ENCODE peak calls at places on chromosomes 12 and 14, in five cellular contexts. U is foreskin fibroblast, T is neuronal stem cell, O is mammary epithelial cell, P is transverse colon. J is an unnamed sample.

GRCh38 chr12:119308743-119309456 is 25.6 kb upstream of the CCDC60 start:
- DNase-seq in U (no peak), T (peak), O (no peak), P (no peak), J (no peak)

GRCh38 chr14:33515441-33515840 is 435.4 kb downstream of the EGLN3 start:
- DNase-seq in U (no peak), T (no peak), O (no peak), P (no peak), J (no peak)

GRCh38 chr14:54589076-54589475 is 22.1 kb downstream of the SAMD4A start:
- DNase-seq in U (peak), T (no peak), O (peak), P (no peak), J (peak)

GRCh38 chr12:32343496-32343895 is 55.9 kb upstream of the FGD4 start:
- DNase-seq in U (no peak), T (no peak), O (no peak), P (no peak), J (no peak)

GRCh38 chr12:131896811-131897270 is 2.4 kb downstream of the ULK1 start:
- DNase-seq in U (no peak), T (no peak), O (no peak), P (no peak), J (no peak)

GRCh38 chr14:94330857-94331256 is 7.7 kb upstream of the SERPINA6 start:
- DNase-seq in U (no peak), T (no peak), O (peak), P (no peak), J (no peak)

GRCh38 chr14:50345891-50346422 is 33.8 kb downstream of the DMAC2L start:
- DNase-seq in U (no peak), T (no peak), O (no peak), P (no peak), J (no peak)

GRCh38 chr14:33848706-33849454 is 102.0 kb downstream of the EGLN3 start:
- DNase-seq in U (peak), T (peak), O (peak), P (peak), J (peak)

GRCh38 chr14:35687335-35687939 is 121.7 kb downstream of the RALGAPA1 start:
- DNase-seq in U (peak), T (peak), O (peak), P (peak), J (peak)

GRCh38 chr12:116053479-116054195 is 223.9 kb downstream of the MED13L start:
- DNase-seq in U (peak), T (no peak), O (peak), P (peak), J (peak)

GRCh38 chr14:73777420-73777819 is 63.2 kb upstream of the PNMA1 start:
- DNase-seq in U (no peak), T (no peak), O (no peak), P (no peak), J (no peak)

GRCh38 chr14:56150645-56151345 is 32.6 kb downstream of the PELI2 start:
- DNase-seq in U (no peak), T (no peak), O (no peak), P (no peak), J (no peak)

DNA sequence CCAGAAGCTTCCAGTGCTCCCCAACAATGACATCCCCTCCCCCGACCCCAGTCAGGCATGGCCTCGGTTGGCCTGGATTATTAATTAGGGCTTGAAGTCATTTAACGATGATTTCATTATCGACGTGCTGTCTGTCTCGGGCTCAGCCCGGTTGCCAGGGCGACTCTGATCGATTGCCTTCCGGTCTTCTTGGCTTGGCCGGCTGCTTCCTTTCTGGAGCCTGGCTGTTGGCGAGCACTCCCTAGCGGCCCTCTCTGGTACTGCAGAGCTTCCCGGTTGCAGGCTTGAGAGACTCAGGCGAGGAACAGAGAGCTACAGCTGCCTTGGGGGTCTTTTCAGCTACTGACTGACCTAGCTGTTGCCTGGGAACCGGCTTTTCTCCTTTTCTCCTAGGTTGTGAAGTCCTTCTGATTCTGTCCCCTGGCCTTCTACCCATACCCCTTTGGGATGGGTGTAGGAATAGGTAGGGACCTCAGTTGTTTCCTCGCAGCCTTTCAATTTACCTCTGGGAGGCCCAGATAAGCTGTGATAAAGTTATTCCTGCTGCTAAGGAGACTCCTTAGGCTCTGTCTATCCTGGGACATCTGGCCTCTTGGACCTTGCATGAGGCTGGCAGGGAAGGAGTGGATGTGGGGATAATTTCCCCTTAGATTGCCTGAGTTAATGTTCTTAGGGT is 5.5 kb upstream of the CISTR start:
- DNase-seq in U (peak), T (peak), O (peak), P (peak), J (peak)
- H3K4me3 ChIP-seq in U (no peak), T (peak), O (no peak), P (no peak), J (no peak)

GRCh38 chr14:32422440-32422839 is 93.3 kb downstream of the AKAP6 start:
- DNase-seq in U (no peak), T (no peak), O (no peak), P (no peak), J (no peak)
- H3K4me3 ChIP-seq in U (no peak), T (no peak), O (no peak), P (no peak), J (no peak)

GRCh38 chr12:49901986-49902385 is 1.7 kb downstream of the FAIM2 start:
- DNase-seq in U (no peak), T (no peak), O (no peak), P (no peak), J (no peak)
- H3K4me3 ChIP-seq in U (no peak), T (no peak), O (no peak), P (no peak), J (no peak)

GRCh38 chr12:125005652-125006051 is 12.2 kb downstream of the BRI3BP start:
- DNase-seq in U (no peak), T (no peak), O (no peak), P (no peak), J (no peak)
- H3K4me3 ChIP-seq in U (no peak), T (no peak), O (no peak), P (no peak), J (no peak)

GRCh38 chr12:126791122-126791521 is 1475.8 kb upstream of the TMEM132C start:
- DNase-seq in U (no peak), T (no peak), O (no peak), P (no peak), J (no peak)
- H3K4me3 ChIP-seq in U (no peak), T (no peak), O (no peak), P (no peak), J (no peak)